ENCODE peak calls at places on chromosome 7, in nine cellular contexts. One of them, this sample, is unnamed.

GRCh38 chr7:125606661-125607060 is 677.0 kb upstream of the POT1 start:
- DNase-seq in cardiac fibroblast: no peak
- DNase-seq in lower lobe of right lung: no peak
- DNase-seq in CD4-positive, alpha-beta T cell: no peak
- DNase-seq in Panc1: no peak
- DNase-seq in foreskin fibroblast: no peak
- DNase-seq in AG04450: no peak
- DNase-seq in GM23338: no peak
- DNase-seq in hepatocyte: no peak
- DNase-seq in this sample: no peak

GRCh38 chr7:42406358-42406757 is 169.3 kb upstream of the GLI3 start:
- DNase-seq in cardiac fibroblast: no peak
- DNase-seq in lower lobe of right lung: no peak
- DNase-seq in CD4-positive, alpha-beta T cell: no peak
- DNase-seq in Panc1: no peak
- DNase-seq in foreskin fibroblast: no peak
- DNase-seq in AG04450: no peak
- DNase-seq in GM23338: peak; percentile 21
- DNase-seq in hepatocyte: no peak
- DNase-seq in this sample: no peak

GRCh38 chr7:45223078-45223477 is 65.5 kb downstream of the RAMP3 start:
- DNase-seq in cardiac fibroblast: no peak
- DNase-seq in lower lobe of right lung: no peak
- DNase-seq in CD4-positive, alpha-beta T cell: no peak
- DNase-seq in Panc1: no peak
- DNase-seq in foreskin fibroblast: no peak
- DNase-seq in AG04450: no peak
- DNase-seq in GM23338: no peak
- DNase-seq in hepatocyte: no peak
- DNase-seq in this sample: no peak

GRCh38 chr7:151783958-151784575 is 92.8 kb downstream of the PRKAG2 start:
- DNase-seq in cardiac fibroblast: no peak
- DNase-seq in lower lobe of right lung: peak; percentile 38
- DNase-seq in CD4-positive, alpha-beta T cell: no peak
- DNase-seq in Panc1: no peak
- DNase-seq in foreskin fibroblast: no peak
- DNase-seq in AG04450: no peak
- DNase-seq in GM23338: no peak
- DNase-seq in hepatocyte: no peak
- DNase-seq in this sample: no peak

GRCh38 chr7:16644624-16644986 is 949 bp downstream of the ANKMY2 start:
- DNase-seq in cardiac fibroblast: peak; percentile 37
- DNase-seq in lower lobe of right lung: peak; percentile 81
- DNase-seq in CD4-positive, alpha-beta T cell: peak; percentile 23
- DNase-seq in Panc1: no peak
- DNase-seq in foreskin fibroblast: peak; percentile 53
- DNase-seq in AG04450: no peak
- DNase-seq in GM23338: no peak
- DNase-seq in hepatocyte: peak; percentile 62
- DNase-seq in this sample: peak; percentile 54

GRCh38 chr7:80764132-80764531 is 125.7 kb downstream of the CD36 start:
- DNase-seq in cardiac fibroblast: no peak
- DNase-seq in lower lobe of right lung: no peak
- DNase-seq in CD4-positive, alpha-beta T cell: no peak
- DNase-seq in Panc1: no peak
- DNase-seq in foreskin fibroblast: no peak
- DNase-seq in AG04450: no peak
- DNase-seq in GM23338: peak; percentile 85
- DNase-seq in hepatocyte: no peak
- DNase-seq in this sample: no peak

GRCh38 chr7:90412458-90413184 is 9.4 kb downstream of the CLDN12 start:
- DNase-seq in cardiac fibroblast: no peak
- DNase-seq in lower lobe of right lung: no peak
- DNase-seq in CD4-positive, alpha-beta T cell: no peak
- DNase-seq in Panc1: no peak
- DNase-seq in foreskin fibroblast: no peak
- DNase-seq in AG04450: no peak
- DNase-seq in GM23338: peak; percentile 75
- DNase-seq in hepatocyte: no peak
- DNase-seq in this sample: peak; percentile 6

GRCh38 chr7:964401-965231 is 10.1 kb upstream of the ADAP1 start:
- DNase-seq in cardiac fibroblast: peak; percentile 69
- DNase-seq in lower lobe of right lung: peak; percentile 44
- DNase-seq in CD4-positive, alpha-beta T cell: no peak
- DNase-seq in Panc1: no peak
- DNase-seq in foreskin fibroblast: no peak
- DNase-seq in AG04450: no peak
- DNase-seq in GM23338: peak; percentile 80
- DNase-seq in hepatocyte: no peak
- DNase-seq in this sample: peak; percentile 20

GRCh38 chr7:88106430-88106829 is 113.4 kb downstream of the SRI start:
- DNase-seq in cardiac fibroblast: no peak
- DNase-seq in lower lobe of right lung: no peak
- DNase-seq in CD4-positive, alpha-beta T cell: no peak
- DNase-seq in Panc1: no peak
- DNase-seq in foreskin fibroblast: no peak
- DNase-seq in AG04450: no peak
- DNase-seq in GM23338: no peak
- DNase-seq in hepatocyte: no peak
- DNase-seq in this sample: no peak

GRCh38 chr7:22442187-22442886 is 57.7 kb downstream of the STEAP1B start:
- DNase-seq in cardiac fibroblast: no peak
- DNase-seq in lower lobe of right lung: peak; percentile 49
- DNase-seq in CD4-positive, alpha-beta T cell: no peak
- DNase-seq in Panc1: no peak
- DNase-seq in foreskin fibroblast: no peak
- DNase-seq in AG04450: no peak
- DNase-seq in GM23338: peak; percentile 24
- DNase-seq in hepatocyte: no peak
- DNase-seq in this sample: no peak

GRCh38 chr7:32892521-32893224 is 1.1 kb upstream of the KBTBD2 start:
- DNase-seq in cardiac fibroblast: peak; percentile 81
- DNase-seq in lower lobe of right lung: peak; percentile 62
- DNase-seq in CD4-positive, alpha-beta T cell: peak; percentile 42
- DNase-seq in Panc1: no peak
- DNase-seq in foreskin fibroblast: peak; percentile 57
- DNase-seq in AG04450: no peak
- DNase-seq in GM23338: peak; percentile 63
- DNase-seq in hepatocyte: peak; percentile 59
- DNase-seq in this sample: peak; percentile 75

GRCh38 chr7:130901209-130901783 is 167.3 kb upstream of the KLF14 start:
- DNase-seq in cardiac fibroblast: peak; percentile 97
- DNase-seq in lower lobe of right lung: peak; percentile 85
- DNase-seq in CD4-positive, alpha-beta T cell: no peak
- DNase-seq in Panc1: peak; percentile 76
- DNase-seq in foreskin fibroblast: peak; percentile 94
- DNase-seq in AG04450: peak; percentile 92
- DNase-seq in GM23338: no peak
- DNase-seq in hepatocyte: peak; percentile 78
- DNase-seq in this sample: peak; percentile 87

DNA sequence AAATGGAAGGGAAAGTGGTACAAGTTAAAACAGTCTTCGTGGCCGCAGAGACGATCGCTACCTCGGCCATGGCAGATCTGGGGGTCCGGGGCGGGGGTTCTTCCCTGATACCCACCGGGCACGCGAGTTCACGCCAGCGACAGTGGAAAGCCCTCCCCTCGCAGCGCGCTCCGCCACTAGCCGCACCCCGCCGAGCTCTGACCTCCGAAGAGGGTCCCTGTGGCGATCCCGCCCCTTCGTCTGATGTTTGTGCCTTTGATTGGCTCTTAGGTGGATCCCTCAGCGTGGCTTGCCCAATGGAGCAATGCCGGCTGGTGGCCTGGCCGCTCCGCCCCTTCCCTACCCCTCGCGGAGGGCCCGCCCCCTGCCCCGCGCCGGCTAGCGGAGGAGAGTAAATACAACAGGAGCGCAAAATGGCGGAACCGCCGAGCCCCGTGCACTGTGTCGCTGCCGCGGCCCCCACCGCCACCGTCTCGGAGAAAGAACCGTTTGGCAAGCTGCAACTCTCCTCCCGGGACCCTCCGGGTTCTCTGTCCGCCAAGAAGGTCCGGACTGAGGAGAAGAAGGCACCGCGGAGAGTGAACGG is at the start of gene RSBN1L:
- DNase-seq in cardiac fibroblast: peak; percentile 98
- DNase-seq in lower lobe of right lung: peak; percentile 98
- DNase-seq in CD4-positive, alpha-beta T cell: peak; percentile 96
- DNase-seq in Panc1: peak; percentile 92
- DNase-seq in foreskin fibroblast: peak; percentile 97
- DNase-seq in AG04450: peak; percentile 92
- DNase-seq in GM23338: peak; percentile 99
- DNase-seq in hepatocyte: peak; percentile 99
- DNase-seq in this sample: peak; percentile 97
- TF ChIP-seq CTCF in cardiac fibroblast: peak; percentile 35
- TF ChIP-seq CTCF in lower lobe of right lung: peak; percentile 46
- TF ChIP-seq CTCF in CD4-positive, alpha-beta T cell: peak; percentile 55
- TF ChIP-seq CTCF in Panc1: no peak
- TF ChIP-seq CTCF in foreskin fibroblast: peak; percentile 28
- TF ChIP-seq CTCF in AG04450: peak; percentile 42
- TF ChIP-seq CTCF in GM23338: no peak
- TF ChIP-seq CTCF in hepatocyte: peak; percentile 17
- TF ChIP-seq CTCF in this sample: peak; percentile 49

DNA sequence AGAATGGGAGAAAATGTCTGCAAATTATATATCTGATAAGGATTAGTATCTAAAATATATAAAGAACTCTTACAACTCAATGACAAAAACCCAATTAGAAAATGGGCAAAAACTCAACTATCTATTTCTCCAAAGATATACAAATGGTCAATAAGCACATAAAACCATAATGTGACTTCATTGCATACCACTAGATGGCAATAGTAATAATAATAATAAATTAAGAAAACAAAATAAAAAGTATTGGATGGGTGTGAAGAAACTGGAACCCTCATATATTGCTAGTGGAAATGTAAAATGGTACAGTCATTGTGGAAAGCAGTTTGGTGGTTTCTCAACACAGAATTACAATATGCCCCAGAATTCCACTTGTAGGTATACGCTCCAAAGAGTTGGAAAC is 98.8 kb downstream of the VIPR2 start:
- DNase-seq in cardiac fibroblast: no peak
- DNase-seq in lower lobe of right lung: no peak
- DNase-seq in CD4-positive, alpha-beta T cell: no peak
- DNase-seq in Panc1: no peak
- DNase-seq in foreskin fibroblast: no peak
- DNase-seq in AG04450: no peak
- DNase-seq in GM23338: no peak
- DNase-seq in hepatocyte: no peak
- DNase-seq in this sample: no peak
- TF ChIP-seq CTCF in cardiac fibroblast: no peak
- TF ChIP-seq CTCF in lower lobe of right lung: no peak
- TF ChIP-seq CTCF in CD4-positive, alpha-beta T cell: no peak
- TF ChIP-seq CTCF in Panc1: no peak
- TF ChIP-seq CTCF in foreskin fibroblast: no peak
- TF ChIP-seq CTCF in AG04450: no peak
- TF ChIP-seq CTCF in GM23338: no peak
- TF ChIP-seq CTCF in hepatocyte: no peak
- TF ChIP-seq CTCF in this sample: peak; percentile 25

GRCh38 chr7:150595361-150595760 is 28.2 kb downstream of the GIMAP4 start:
- DNase-seq in cardiac fibroblast: no peak
- DNase-seq in lower lobe of right lung: no peak
- DNase-seq in CD4-positive, alpha-beta T cell: no peak
- DNase-seq in Panc1: no peak
- DNase-seq in foreskin fibroblast: no peak
- DNase-seq in AG04450: no peak
- DNase-seq in GM23338: no peak
- DNase-seq in hepatocyte: no peak
- DNase-seq in this sample: no peak

GRCh38 chr7:150594817-150595216 is 27.6 kb downstream of the GIMAP4 start:
- DNase-seq in cardiac fibroblast: no peak
- DNase-seq in lower lobe of right lung: no peak
- DNase-seq in CD4-positive, alpha-beta T cell: no peak
- DNase-seq in Panc1: no peak
- DNase-seq in foreskin fibroblast: no peak
- DNase-seq in AG04450: no peak
- DNase-seq in GM23338: no peak
- DNase-seq in hepatocyte: no peak
- DNase-seq in this sample: no peak
- TF ChIP-seq CTCF in cardiac fibroblast: no peak
- TF ChIP-seq CTCF in lower lobe of right lung: no peak
- TF ChIP-seq CTCF in CD4-positive, alpha-beta T cell: no peak
- TF ChIP-seq CTCF in Panc1: no peak
- TF ChIP-seq CTCF in foreskin fibroblast: no peak
- TF ChIP-seq CTCF in AG04450: no peak
- TF ChIP-seq CTCF in GM23338: no peak
- TF ChIP-seq CTCF in hepatocyte: no peak
- TF ChIP-seq CTCF in this sample: no peak

GRCh38 chr7:112540839-112541577 is 60.2 kb downstream of the LSMEM1 start:
- DNase-seq in cardiac fibroblast: no peak
- DNase-seq in lower lobe of right lung: no peak
- DNase-seq in CD4-positive, alpha-beta T cell: no peak
- DNase-seq in Panc1: no peak
- DNase-seq in foreskin fibroblast: no peak
- DNase-seq in AG04450: no peak
- DNase-seq in GM23338: no peak
- DNase-seq in hepatocyte: no peak
- DNase-seq in this sample: peak; percentile 40

GRCh38 chr7:112547916-112548315 is 67.1 kb downstream of the LSMEM1 start:
- DNase-seq in cardiac fibroblast: no peak
- DNase-seq in lower lobe of right lung: no peak
- DNase-seq in CD4-positive, alpha-beta T cell: no peak
- DNase-seq in Panc1: no peak
- DNase-seq in foreskin fibroblast: no peak
- DNase-seq in AG04450: no peak
- DNase-seq in GM23338: no peak
- DNase-seq in hepatocyte: no peak
- DNase-seq in this sample: peak; percentile 14

GRCh38 chr7:112550468-112551060 is 69.8 kb downstream of the LSMEM1 start:
- DNase-seq in cardiac fibroblast: peak; percentile 82
- DNase-seq in lower lobe of right lung: no peak
- DNase-seq in CD4-positive, alpha-beta T cell: peak; percentile 2
- DNase-seq in Panc1: peak; percentile 72
- DNase-seq in foreskin fibroblast: peak; percentile 34
- DNase-seq in AG04450: peak; percentile 24
- DNase-seq in GM23338: peak; percentile 82
- DNase-seq in hepatocyte: peak; percentile 63
- DNase-seq in this sample: peak; percentile 62

DNA sequence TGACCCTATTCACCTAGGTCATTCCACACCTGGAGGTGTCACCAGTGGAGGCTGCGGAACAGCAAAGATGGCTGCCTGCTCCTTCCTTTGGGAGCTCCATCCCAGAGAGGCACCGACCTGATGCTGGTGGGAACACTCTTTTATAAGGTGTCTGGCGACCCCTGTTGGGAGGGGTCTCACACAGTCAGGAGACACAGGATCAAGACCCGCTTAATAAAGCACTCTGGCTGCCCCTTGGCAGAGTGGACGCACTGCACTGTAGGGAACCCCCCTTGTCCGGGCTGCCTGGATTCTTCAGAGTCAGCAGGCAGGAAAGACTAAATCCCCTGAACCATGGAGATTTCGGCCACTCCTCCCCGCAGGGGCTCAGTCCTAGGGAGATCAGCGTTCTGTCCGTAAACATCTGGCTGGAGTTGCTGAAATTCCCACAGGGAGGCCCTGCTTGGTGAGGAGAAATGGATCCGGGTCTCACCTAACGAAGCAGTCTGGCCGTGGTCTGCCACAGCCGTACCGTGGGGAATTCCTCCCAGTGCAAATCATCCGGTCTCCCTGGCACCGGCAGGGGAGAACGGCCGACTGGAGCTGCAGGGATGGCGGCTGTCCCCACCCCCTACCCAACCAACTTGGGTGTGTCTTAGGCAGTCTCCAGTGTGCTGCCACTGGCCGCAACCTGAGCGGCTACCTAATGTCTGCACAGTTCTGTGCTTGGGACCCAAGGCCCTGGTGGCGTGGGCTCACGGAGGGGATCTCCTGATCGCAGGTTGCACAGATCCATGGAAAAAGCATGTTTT is 66.1 kb downstream of the LSMEM1 start:
- DNase-seq in cardiac fibroblast: no peak
- DNase-seq in lower lobe of right lung: no peak
- DNase-seq in CD4-positive, alpha-beta T cell: no peak
- DNase-seq in Panc1: no peak
- DNase-seq in foreskin fibroblast: no peak
- DNase-seq in AG04450: no peak
- DNase-seq in GM23338: peak; percentile 76
- DNase-seq in hepatocyte: no peak
- DNase-seq in this sample: no peak
- TF ChIP-seq CTCF in cardiac fibroblast: no peak
- TF ChIP-seq CTCF in lower lobe of right lung: no peak
- TF ChIP-seq CTCF in CD4-positive, alpha-beta T cell: no peak
- TF ChIP-seq CTCF in Panc1: peak; percentile 3
- TF ChIP-seq CTCF in foreskin fibroblast: no peak
- TF ChIP-seq CTCF in AG04450: no peak
- TF ChIP-seq CTCF in GM23338: peak; percentile 48
- TF ChIP-seq CTCF in hepatocyte: no peak
- TF ChIP-seq CTCF in this sample: no peak

This sample was measured in HFFc6.